ENCODE peak calls at places on chromosome 7, in eight cellular contexts. One of them, this sample, is unnamed.
A peak's percentile ranks its signal among the peaks of the same experiment; 100 is the strongest.

GRCh38 chr7:75811894-75812678 is 1.5 kb downstream of the CCL24 start:
- DNase-seq in hepatic stellate cell: no peak
- DNase-seq in cardiac septum: no peak
- DNase-seq in HuH-7.5: no peak
- DNase-seq in activated CD4-positive, alpha-beta T cell treated with anti-CD3 and anti-CD28 coated beads, Interleukin-2, amount 50 U/mL, for 48 hours: no peak
- DNase-seq in skeletal muscle cell: no peak
- DNase-seq in fibroblast of lung: no peak
- DNase-seq in D721Med: no peak
- DNase-seq in this sample: no peak

GRCh38 chr7:43674559-43675436 is 54.5 kb downstream of the COA1 start:
- DNase-seq in hepatic stellate cell: peak; percentile 65
- DNase-seq in cardiac septum: no peak
- DNase-seq in HuH-7.5: no peak
- DNase-seq in activated CD4-positive, alpha-beta T cell treated with anti-CD3 and anti-CD28 coated beads, Interleukin-2, amount 50 U/mL, for 48 hours: no peak
- DNase-seq in skeletal muscle cell: peak; percentile 62
- DNase-seq in fibroblast of lung: peak; percentile 99
- DNase-seq in D721Med: no peak
- DNase-seq in this sample: no peak

GRCh38 chr7:90607196-90607595 is 11.1 kb downstream of the CDK14 start:
- DNase-seq in hepatic stellate cell: no peak
- DNase-seq in cardiac septum: no peak
- DNase-seq in HuH-7.5: no peak
- DNase-seq in activated CD4-positive, alpha-beta T cell treated with anti-CD3 and anti-CD28 coated beads, Interleukin-2, amount 50 U/mL, for 48 hours: no peak
- DNase-seq in skeletal muscle cell: no peak
- DNase-seq in fibroblast of lung: no peak
- DNase-seq in D721Med: no peak
- DNase-seq in this sample: no peak

GRCh38 chr7:114439581-114439980 is 25.0 kb downstream of the FOXP2 start:
- DNase-seq in hepatic stellate cell: no peak
- DNase-seq in cardiac septum: no peak
- DNase-seq in HuH-7.5: no peak
- DNase-seq in activated CD4-positive, alpha-beta T cell treated with anti-CD3 and anti-CD28 coated beads, Interleukin-2, amount 50 U/mL, for 48 hours: no peak
- DNase-seq in skeletal muscle cell: no peak
- DNase-seq in fibroblast of lung: no peak
- DNase-seq in D721Med: no peak
- DNase-seq in this sample: no peak

GRCh38 chr7:46003896-46004875 is 83.1 kb upstream of the IGFBP3 start:
- DNase-seq in hepatic stellate cell: peak; percentile 38
- DNase-seq in cardiac septum: no peak
- DNase-seq in HuH-7.5: no peak
- DNase-seq in activated CD4-positive, alpha-beta T cell treated with anti-CD3 and anti-CD28 coated beads, Interleukin-2, amount 50 U/mL, for 48 hours: no peak
- DNase-seq in skeletal muscle cell: peak; percentile 78
- DNase-seq in fibroblast of lung: peak; percentile 96
- DNase-seq in D721Med: no peak
- DNase-seq in this sample: no peak

GRCh38 chr7:111266613-111267012 is 175.7 kb downstream of the LRRN3 start:
- DNase-seq in hepatic stellate cell: peak; percentile 9
- DNase-seq in cardiac septum: no peak
- DNase-seq in HuH-7.5: no peak
- DNase-seq in activated CD4-positive, alpha-beta T cell treated with anti-CD3 and anti-CD28 coated beads, Interleukin-2, amount 50 U/mL, for 48 hours: no peak
- DNase-seq in skeletal muscle cell: peak; percentile 56
- DNase-seq in fibroblast of lung: peak; percentile 72
- DNase-seq in D721Med: no peak
- DNase-seq in this sample: no peak

GRCh38 chr7:26948617-26949118 is 84.3 kb upstream of the SKAP2 start:
- DNase-seq in hepatic stellate cell: no peak
- DNase-seq in cardiac septum: no peak
- DNase-seq in HuH-7.5: no peak
- DNase-seq in activated CD4-positive, alpha-beta T cell treated with anti-CD3 and anti-CD28 coated beads, Interleukin-2, amount 50 U/mL, for 48 hours: no peak
- DNase-seq in skeletal muscle cell: no peak
- DNase-seq in fibroblast of lung: no peak
- DNase-seq in D721Med: no peak
- DNase-seq in this sample: no peak

GRCh38 chr7:126370038-126370668 is 882.6 kb downstream of the GRM8 start:
- DNase-seq in hepatic stellate cell: no peak
- DNase-seq in cardiac septum: no peak
- DNase-seq in HuH-7.5: no peak
- DNase-seq in activated CD4-positive, alpha-beta T cell treated with anti-CD3 and anti-CD28 coated beads, Interleukin-2, amount 50 U/mL, for 48 hours: no peak
- DNase-seq in skeletal muscle cell: no peak
- DNase-seq in fibroblast of lung: no peak
- DNase-seq in D721Med: no peak
- DNase-seq in this sample: no peak

GRCh38 chr7:105978035-105978434 is 15.0 kb downstream of the CDHR3 start:
- DNase-seq in hepatic stellate cell: no peak
- DNase-seq in cardiac septum: no peak
- DNase-seq in HuH-7.5: no peak
- DNase-seq in activated CD4-positive, alpha-beta T cell treated with anti-CD3 and anti-CD28 coated beads, Interleukin-2, amount 50 U/mL, for 48 hours: no peak
- DNase-seq in skeletal muscle cell: no peak
- DNase-seq in fibroblast of lung: no peak
- DNase-seq in D721Med: no peak
- DNase-seq in this sample: no peak

This sample was measured in stimulated activated naive B cell treated with anti-CD40 and anti-IgM and Interleukin-4, amounts not matched to agents 10 μg/mL and 1 μg/mL and 100 μg/mL, for 72 hours.